ENCODE peak calls at places on chromosomes 3 and 15, in four cellular contexts. B, Q, L and O are unnamed samples.

GRCh38 chr3:102630531-102630930 is 195.7 kb downstream of the ZPLD1 start:
- DNase-seq in B (no peak), Q (no peak), L (no peak), O (no peak)

GRCh38 chr15:43998607-43999006 is 171.8 kb downstream of the WDR76 start:
- DNase-seq in B (no peak), Q (peak), L (no peak), O (no peak)

GRCh38 chr15:25862087-25862468 is 1.0 kb downstream of the ATP10A start:
- DNase-seq in B (no peak), Q (no peak), L (no peak), O (no peak)

GRCh38 chr3:99868438-99868723 is 50.7 kb downstream of the CMSS1 start:
- DNase-seq in B (peak), Q (peak), L (no peak), O (peak)

GRCh38 chr3:126341755-126342150 is 15.5 kb downstream of the KLF15 start:
- DNase-seq in B (no peak), Q (no peak), L (no peak), O (no peak)

GRCh38 chr3:83894223-83894622 is 1064.6 kb upstream of the CADM2 start:
- DNase-seq in B (no peak), Q (no peak), L (no peak), O (no peak)

GRCh38 chr3:31688847-31689246 is 156.1 kb downstream of the STT3B start:
- DNase-seq in B (no peak), Q (no peak), L (no peak), O (no peak)

GRCh38 chr15:60118146-60118545 is 114.0 kb downstream of the FOXB1 start:
- DNase-seq in B (no peak), Q (no peak), L (peak), O (no peak)

GRCh38 chr3:38489766-38490165 is 6.4 kb upstream of the EXOG start:
- DNase-seq in B (no peak), Q (no peak), L (no peak), O (no peak)

GRCh38 chr3:12287727-12288465 is 974 bp upstream of the PPARG start:
- DNase-seq in B (no peak), Q (no peak), L (no peak), O (peak)

GRCh38 chr3:101521251-101521701 is 8.3 kb upstream of the SENP7 start:
- DNase-seq in B (no peak), Q (peak), L (no peak), O (no peak)

GRCh38 chr3:47283596-47284364 is 1.0 kb downstream of the KLHL18 start:
- DNase-seq in B (peak), Q (no peak), L (no peak), O (peak)

GRCh38 chr3:177574232-177574856 is 377.1 kb upstream of the TBL1XR1 start:
- DNase-seq in B (peak), Q (no peak), L (no peak), O (no peak)

GRCh38 chr3:78221300-78221699 is 1181.4 kb downstream of the ROBO2 start:
- DNase-seq in B (no peak), Q (no peak), L (no peak), O (no peak)

GRCh38 chr3:99131876-99132275 is 230.4 kb upstream of the DCBLD2 start:
- DNase-seq in B (no peak), Q (peak), L (no peak), O (no peak)

GRCh38 chr15:27714675-27715074 is 384.4 kb downstream of the OCA2 start:
- DNase-seq in B (no peak), Q (no peak), L (no peak), O (no peak)

GRCh38 chr15:68365770-68366169 is 66.2 kb downstream of the ITGA11 start:
- DNase-seq in B (no peak), Q (peak), L (no peak), O (no peak)

GRCh38 chr15:63277893-63278505 is 594 bp downstream of the APH1B start:
- DNase-seq in B (no peak), Q (peak), L (no peak), O (no peak)
- TF ChIP-seq MAX in B (peak), Q (no peak), L (no peak), O (no peak)

GRCh38 chr3:5013021-5013906 is 34.0 kb downstream of the BHLHE40 start:
- DNase-seq in B (peak), Q (no peak), L (peak), O (peak)
- TF ChIP-seq POLR2A in B (peak), Q (no peak), L (no peak), O (no peak)

GRCh38 chr3:72722930-72723726 is 125.1 kb downstream of the SHQ1 start:
- DNase-seq in B (no peak), Q (peak), L (no peak), O (no peak)
- TF ChIP-seq MAX in B (no peak), Q (no peak), L (no peak), O (no peak)

DNA sequence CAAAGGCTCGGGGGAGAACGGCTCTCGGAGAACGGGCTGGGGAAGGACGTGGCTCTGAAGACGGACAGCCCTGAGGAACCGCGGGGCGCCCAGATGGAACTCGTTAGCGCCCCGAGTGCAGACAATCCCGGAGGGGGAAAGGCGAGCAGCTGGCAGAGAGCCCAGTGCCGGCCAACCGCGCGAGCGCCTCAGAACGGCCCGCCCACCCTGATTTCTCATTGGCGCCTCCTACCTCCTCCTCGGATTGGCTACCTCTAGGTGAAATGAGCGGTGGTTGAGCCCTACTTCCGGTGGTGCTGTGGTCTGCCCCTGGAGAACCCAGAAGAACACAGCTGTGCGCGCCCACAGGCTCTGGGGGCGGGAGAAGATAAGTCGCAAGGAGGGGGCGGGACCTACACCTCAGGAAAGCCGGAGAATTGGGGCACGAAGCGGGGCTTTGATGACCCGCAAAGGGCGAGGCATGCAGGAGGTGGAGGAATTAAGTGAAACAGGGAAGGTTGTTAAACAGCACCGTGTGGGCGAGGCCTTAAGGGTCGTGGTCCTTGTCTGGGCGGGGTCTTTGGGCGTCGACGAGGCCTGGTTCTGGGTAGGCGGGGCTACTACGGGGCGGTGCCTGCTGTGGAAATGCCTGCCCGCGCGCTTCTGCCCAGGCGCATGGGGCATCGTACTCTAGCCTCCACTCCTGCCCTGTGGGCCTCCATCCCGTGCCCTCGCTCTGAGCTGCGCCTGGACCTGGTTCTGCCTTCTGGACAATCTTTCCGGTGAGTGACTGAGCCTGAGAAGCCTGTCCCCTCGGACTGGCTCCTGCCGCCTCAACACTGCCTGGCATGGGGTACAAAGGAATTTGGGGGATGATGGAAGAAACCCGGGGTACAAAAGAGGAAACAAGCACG is at the start of gene OGG1:
- DNase-seq in B (peak), Q (peak), L (peak), O (peak)
- TF ChIP-seq POLR2A in B (peak), Q (peak), L (peak), O (peak)

GRCh38 chr3:119219069-119219468 is 21.6 kb downstream of the B4GALT4 start:
- DNase-seq in B (no peak), Q (no peak), L (no peak), O (no peak)
- TF ChIP-seq MAX in B (no peak), Q (no peak), L (no peak), O (no peak)

GRCh38 chr15:80151576-80151975 is 1.2 kb upstream of the FAH start:
- DNase-seq in B (no peak), Q (no peak), L (no peak), O (no peak)

GRCh38 chr15:80152896-80153876 is at the start of gene FAH:
- DNase-seq in B (no peak), Q (peak), L (no peak), O (peak)

GRCh38 chr15:80153900-80154299 is 1.1 kb downstream of the FAH start:
- DNase-seq in B (peak), Q (no peak), L (no peak), O (peak)

GRCh38 chr15:80151148-80151547 is 1.7 kb upstream of the FAH start:
- DNase-seq in B (no peak), Q (no peak), L (no peak), O (no peak)

DNA sequence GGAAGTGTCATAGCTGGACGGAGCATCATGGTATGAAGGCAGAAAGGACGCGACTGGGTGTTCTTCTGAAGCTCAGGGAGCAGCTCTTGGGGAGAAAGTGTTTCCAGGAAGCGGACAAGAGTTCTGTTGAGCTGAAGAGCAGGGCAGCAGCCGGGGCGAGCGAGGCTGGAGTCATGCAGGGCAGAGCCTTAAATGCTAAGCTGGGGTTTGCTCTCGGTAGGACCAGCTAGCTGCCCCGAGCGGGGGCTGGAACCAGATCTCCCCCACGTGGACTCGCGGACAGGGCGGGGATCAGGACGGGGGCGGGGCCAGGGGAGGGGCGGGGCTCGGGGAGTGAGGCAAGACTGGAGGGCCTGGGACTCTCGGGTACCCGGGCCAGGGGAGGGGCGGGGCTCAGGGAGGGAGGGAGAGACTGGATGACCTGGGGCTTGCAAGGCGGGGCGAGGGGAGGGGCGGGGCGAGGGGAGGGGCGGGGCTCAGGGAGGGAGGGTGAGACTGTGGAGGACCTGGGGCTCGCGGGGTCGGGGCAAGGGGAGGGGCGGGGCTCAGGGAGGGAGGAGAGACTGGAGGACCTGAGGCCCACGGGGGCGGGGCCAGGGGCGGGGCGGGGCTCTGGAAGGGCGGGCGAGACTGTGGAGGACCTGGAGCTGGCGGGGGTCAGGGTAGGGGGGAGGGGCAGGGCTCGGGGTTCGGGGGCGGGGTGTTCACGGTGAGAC is 461 bp upstream of the FAH start:
- DNase-seq in B (peak), Q (peak), L (peak), O (peak)
- TF ChIP-seq POLR2A in B (peak), Q (no peak), L (no peak), O (peak)

GRCh38 chr15:64806509-64806908 is 18.9 kb downstream of the PIF1 start:
- DNase-seq in B (no peak), Q (no peak), L (no peak), O (no peak)
- TF ChIP-seq MAX in B (no peak), Q (no peak), L (no peak), O (no peak)

GRCh38 chr15:22980189-22981136 is at the start of gene CYFIP1:
- DNase-seq in B (peak), Q (peak), L (peak), O (peak)
- TF ChIP-seq POLR2A in B (no peak), Q (peak), L (peak), O (no peak)

GRCh38 chr3:152417181-152417580 is 148.5 kb downstream of the MBNL1 start:
- DNase-seq in B (no peak), Q (no peak), L (no peak), O (no peak)

GRCh38 chr3:152421162-152421561 is 152.4 kb downstream of the MBNL1 start:
- DNase-seq in B (no peak), Q (no peak), L (no peak), O (no peak)

DNA sequence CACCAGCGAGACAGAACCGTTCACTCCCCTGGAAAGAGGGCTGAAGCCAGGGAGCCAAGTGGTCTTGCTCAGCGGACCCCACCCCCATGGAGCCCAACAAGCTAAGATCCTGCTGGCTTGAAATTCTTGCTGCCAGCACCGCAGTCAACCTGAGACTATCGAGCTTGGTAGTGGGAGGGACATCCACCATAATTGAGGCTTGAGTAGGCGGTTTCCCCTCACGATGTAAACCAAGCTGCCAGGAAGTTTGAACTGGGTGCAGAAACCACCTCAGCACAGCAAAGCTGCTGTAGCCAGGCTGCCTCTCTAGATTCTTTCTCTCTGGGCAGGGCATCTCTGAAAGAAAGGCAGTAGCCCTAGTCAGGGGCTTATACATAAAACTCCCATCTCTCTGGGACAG is 151.0 kb downstream of the MBNL1 start:
- DNase-seq in B (no peak), Q (no peak), L (no peak), O (no peak)
- TF ChIP-seq MAX in B (no peak), Q (no peak), L (no peak), O (no peak)

DNA sequence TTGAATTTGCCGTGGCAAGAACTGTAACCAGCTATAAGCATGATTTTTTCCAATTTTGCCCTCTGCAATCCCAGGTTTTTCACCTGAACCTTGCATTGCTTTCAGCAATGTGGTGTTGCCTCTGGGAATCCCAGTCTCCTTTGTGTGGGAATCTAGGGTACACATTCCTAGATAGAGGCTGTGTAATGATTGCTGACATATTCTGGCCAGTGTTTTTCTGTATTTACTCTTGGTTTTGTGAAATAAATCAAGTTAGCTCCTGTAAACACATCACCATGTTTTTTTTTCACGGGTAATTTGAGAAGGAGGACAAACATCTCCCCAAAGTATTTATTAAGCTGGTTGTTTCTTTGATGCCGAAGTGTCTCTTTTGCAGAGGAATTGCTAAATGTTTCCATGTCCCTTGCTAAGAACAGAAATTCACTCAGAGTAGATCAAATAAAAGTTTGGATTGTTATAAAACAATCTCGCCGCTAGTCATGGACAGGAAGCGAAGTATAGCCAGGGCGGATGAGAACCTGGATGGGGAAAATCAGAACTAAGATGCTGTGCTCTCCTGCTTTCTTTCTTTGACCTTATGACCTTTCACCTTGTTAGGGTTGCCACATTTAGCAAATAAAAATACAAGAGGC is 1.2 kb downstream of the CFAP91 start:
- DNase-seq in B (no peak), Q (no peak), L (no peak), O (no peak)
- TF ChIP-seq POLR2A in B (no peak), Q (no peak), L (no peak), O (no peak)